ENCODE peak calls at places on chromosomes 2 and 18, in seven cellular contexts. One of them, this sample, is unnamed.
A peak's percentile ranks its signal among the peaks of the same experiment; 100 is the strongest.

GRCh38 chr2:30721241-30721640 is 86.0 kb downstream of the CAPN13 start:
- DNase-seq in heart right ventricle: no peak
- DNase-seq in astrocyte of the cerebellum: no peak
- DNase-seq in epithelial cell of esophagus: no peak
- DNase-seq in IMR-90: no peak
- DNase-seq in neural progenitor cell: no peak
- DNase-seq in retinal pigment epithelial cell: no peak
- DNase-seq in this sample: no peak

GRCh38 chr2:183678908-183679307 is 554.7 kb downstream of the NUP35 start:
- DNase-seq in IMR-90: no peak
- DNase-seq in heart right ventricle: no peak
- DNase-seq in epithelial cell of esophagus: no peak
- DNase-seq in retinal pigment epithelial cell: no peak
- DNase-seq in neural progenitor cell: peak; percentile 18
- DNase-seq in astrocyte of the cerebellum: no peak
- DNase-seq in this sample: no peak

GRCh38 chr2:201357216-201357615 is at the start of gene FLACC1:
- DNase-seq in epithelial cell of esophagus: peak; percentile 19
- DNase-seq in astrocyte of the cerebellum: peak; percentile 49
- DNase-seq in neural progenitor cell: peak; percentile 65
- DNase-seq in heart right ventricle: peak; percentile 77
- DNase-seq in retinal pigment epithelial cell: peak; percentile 94
- DNase-seq in IMR-90: peak; percentile 82
- DNase-seq in this sample: peak; percentile 64

GRCh38 chr2:218010116-218010837 is 7.5 kb upstream of the TNS1 start:
- DNase-seq in astrocyte of the cerebellum: no peak
- DNase-seq in IMR-90: peak; percentile 51
- DNase-seq in epithelial cell of esophagus: peak; percentile 36
- DNase-seq in heart right ventricle: no peak
- DNase-seq in retinal pigment epithelial cell: no peak
- DNase-seq in neural progenitor cell: peak; percentile 72
- DNase-seq in this sample: no peak

GRCh38 chr2:99806758-99807157 is 316.9 kb upstream of the REV1 start:
- DNase-seq in epithelial cell of esophagus: peak; percentile 16
- DNase-seq in astrocyte of the cerebellum: no peak
- DNase-seq in heart right ventricle: no peak
- DNase-seq in retinal pigment epithelial cell: peak; percentile 64
- DNase-seq in IMR-90: peak; percentile 81
- DNase-seq in neural progenitor cell: no peak
- DNase-seq in this sample: no peak

GRCh38 chr2:160510617-160511016 is 17.0 kb upstream of the RBMS1 start:
- DNase-seq in retinal pigment epithelial cell: no peak
- DNase-seq in heart right ventricle: no peak
- DNase-seq in epithelial cell of esophagus: no peak
- DNase-seq in IMR-90: no peak
- DNase-seq in astrocyte of the cerebellum: no peak
- DNase-seq in neural progenitor cell: no peak
- DNase-seq in this sample: no peak

GRCh38 chr2:203869610-203870042 is 2.1 kb downstream of the CTLA4 start:
- DNase-seq in epithelial cell of esophagus: no peak
- DNase-seq in neural progenitor cell: no peak
- DNase-seq in astrocyte of the cerebellum: no peak
- DNase-seq in IMR-90: no peak
- DNase-seq in retinal pigment epithelial cell: no peak
- DNase-seq in heart right ventricle: no peak
- DNase-seq in this sample: no peak

GRCh38 chr2:70403267-70404053 is 101.6 kb upstream of the FAM136A start:
- DNase-seq in IMR-90: no peak
- DNase-seq in retinal pigment epithelial cell: no peak
- DNase-seq in astrocyte of the cerebellum: no peak
- DNase-seq in neural progenitor cell: no peak
- DNase-seq in heart right ventricle: no peak
- DNase-seq in epithelial cell of esophagus: no peak
- DNase-seq in this sample: no peak

GRCh38 chr2:182319556-182319955 is 107.3 kb downstream of the PDE1A start:
- DNase-seq in neural progenitor cell: no peak
- DNase-seq in retinal pigment epithelial cell: no peak
- DNase-seq in epithelial cell of esophagus: no peak
- DNase-seq in IMR-90: no peak
- DNase-seq in heart right ventricle: no peak
- DNase-seq in astrocyte of the cerebellum: peak; percentile 52
- DNase-seq in this sample: no peak

DNA sequence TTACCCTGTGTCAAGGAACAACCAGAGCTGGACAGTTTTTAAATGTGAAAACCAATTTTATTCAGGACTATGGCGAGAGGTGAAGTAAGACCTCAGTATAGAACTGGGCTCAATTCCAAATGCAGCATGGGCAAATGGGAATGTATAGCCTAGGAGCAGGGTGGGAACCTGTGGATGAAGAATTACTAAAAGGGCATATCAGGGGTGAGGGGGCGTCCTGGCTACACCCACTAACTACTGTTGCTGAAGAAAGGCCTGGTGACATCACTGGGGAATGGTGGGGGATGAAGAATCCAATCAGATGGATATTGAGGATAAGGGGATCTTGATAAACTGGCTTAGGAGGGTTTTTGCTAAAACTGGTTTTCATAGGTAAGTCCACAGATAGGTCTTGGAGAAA is 27.3 kb upstream of the IL37 start:
- DNase-seq in astrocyte of the cerebellum: no peak
- DNase-seq in epithelial cell of esophagus: no peak
- DNase-seq in heart right ventricle: no peak
- DNase-seq in neural progenitor cell: no peak
- DNase-seq in IMR-90: no peak
- DNase-seq in retinal pigment epithelial cell: no peak
- DNase-seq in this sample: no peak
- TF ChIP-seq CTCF in astrocyte of the cerebellum: no peak
- TF ChIP-seq CTCF in epithelial cell of esophagus: no peak
- TF ChIP-seq CTCF in heart right ventricle: no peak
- TF ChIP-seq CTCF in neural progenitor cell: no peak
- TF ChIP-seq CTCF in IMR-90: no peak
- TF ChIP-seq CTCF in retinal pigment epithelial cell: no peak
- TF ChIP-seq CTCF in this sample: no peak

GRCh38 chr2:171521361-171522056 is 765 bp upstream of the CYBRD1 start:
- DNase-seq in retinal pigment epithelial cell: no peak
- DNase-seq in neural progenitor cell: no peak
- DNase-seq in astrocyte of the cerebellum: no peak
- DNase-seq in IMR-90: no peak
- DNase-seq in epithelial cell of esophagus: no peak
- DNase-seq in heart right ventricle: no peak
- DNase-seq in this sample: no peak

GRCh38 chr2:171522057-171522803 is at the start of gene CYBRD1:
- DNase-seq in retinal pigment epithelial cell: peak; percentile 80
- DNase-seq in astrocyte of the cerebellum: peak; percentile 39
- DNase-seq in heart right ventricle: peak; percentile 87
- DNase-seq in IMR-90: peak; percentile 79
- DNase-seq in neural progenitor cell: peak; percentile 63
- DNase-seq in epithelial cell of esophagus: peak; percentile 39
- DNase-seq in this sample: no peak

GRCh38 chr2:171523969-171524401 is 1.7 kb downstream of the CYBRD1 start:
- DNase-seq in retinal pigment epithelial cell: peak; percentile 83
- DNase-seq in astrocyte of the cerebellum: peak; percentile 16
- DNase-seq in heart right ventricle: no peak
- DNase-seq in IMR-90: peak; percentile 25
- DNase-seq in epithelial cell of esophagus: peak; percentile 88
- DNase-seq in neural progenitor cell: peak; percentile 40
- DNase-seq in this sample: peak; percentile 36

GRCh38 chr2:171522804-171523338 is 597 bp downstream of the CYBRD1 start:
- DNase-seq in retinal pigment epithelial cell: no peak
- DNase-seq in IMR-90: no peak
- DNase-seq in neural progenitor cell: peak; percentile 70
- DNase-seq in epithelial cell of esophagus: peak; percentile 30
- DNase-seq in astrocyte of the cerebellum: no peak
- DNase-seq in heart right ventricle: peak; percentile 36
- DNase-seq in this sample: no peak

GRCh38 chr2:171523339-171523931 is 1.2 kb downstream of the CYBRD1 start:
- DNase-seq in astrocyte of the cerebellum: peak; percentile 38
- DNase-seq in epithelial cell of esophagus: peak; percentile 64
- DNase-seq in neural progenitor cell: peak; percentile 82
- DNase-seq in IMR-90: peak; percentile 76
- DNase-seq in retinal pigment epithelial cell: peak; percentile 56
- DNase-seq in heart right ventricle: peak; percentile 77
- DNase-seq in this sample: no peak
- H3K4me3 ChIP-seq in astrocyte of the cerebellum: peak overlapping the region; percentile 84
- H3K4me3 ChIP-seq in epithelial cell of esophagus: peak overlapping the region; percentile 70
- H3K4me3 ChIP-seq in neural progenitor cell: peak overlapping the region; percentile 66
- H3K4me3 ChIP-seq in IMR-90: peak overlapping the region; percentile 96
- H3K4me3 ChIP-seq in retinal pigment epithelial cell: peak overlapping the region; percentile 88
- H3K4me3 ChIP-seq in heart right ventricle: peak overlapping the region; percentile 85
- H3K4me3 ChIP-seq in this sample: peak overlapping the region; percentile 64

DNA sequence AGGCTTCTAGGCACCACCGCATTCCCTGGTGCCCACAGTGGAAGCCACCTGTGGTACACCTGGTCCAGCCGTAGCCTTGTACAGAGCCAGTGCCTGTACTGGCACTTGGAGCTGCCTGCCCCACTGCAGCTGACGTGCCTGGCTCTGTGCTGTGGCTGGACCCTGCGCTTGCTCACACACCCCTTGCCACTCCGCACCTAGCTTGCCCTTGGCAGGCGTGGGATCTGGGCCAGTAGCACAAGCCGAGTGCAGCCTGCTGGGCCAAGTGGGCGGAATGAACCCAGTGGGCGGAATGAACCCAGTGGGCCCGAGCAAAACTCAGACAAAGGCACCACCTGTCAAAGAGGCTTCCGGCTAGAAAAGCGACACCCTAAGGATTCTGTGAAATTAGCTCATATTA is 126.3 kb downstream of the ARHGAP28 start:
- DNase-seq in astrocyte of the cerebellum: no peak
- DNase-seq in neural progenitor cell: no peak
- DNase-seq in retinal pigment epithelial cell: no peak
- DNase-seq in IMR-90: no peak
- DNase-seq in epithelial cell of esophagus: no peak
- DNase-seq in heart right ventricle: no peak
- DNase-seq in this sample: no peak
- TF ChIP-seq CTCF in astrocyte of the cerebellum: no peak
- TF ChIP-seq CTCF in neural progenitor cell: no peak
- TF ChIP-seq CTCF in retinal pigment epithelial cell: no peak
- TF ChIP-seq CTCF in IMR-90: no peak
- TF ChIP-seq CTCF in epithelial cell of esophagus: no peak
- TF ChIP-seq CTCF in heart right ventricle: no peak
- TF ChIP-seq CTCF in this sample: no peak

GRCh38 chr2:42129487-42129852 is 39.7 kb upstream of the EML4 start:
- DNase-seq in heart right ventricle: no peak
- DNase-seq in IMR-90: no peak
- DNase-seq in retinal pigment epithelial cell: no peak
- DNase-seq in epithelial cell of esophagus: no peak
- DNase-seq in neural progenitor cell: no peak
- DNase-seq in astrocyte of the cerebellum: no peak
- DNase-seq in this sample: no peak
- H3K4me3 ChIP-seq in heart right ventricle: no peak overlapping the region
- H3K4me3 ChIP-seq in IMR-90: no peak overlapping the region
- H3K4me3 ChIP-seq in retinal pigment epithelial cell: no peak overlapping the region
- H3K4me3 ChIP-seq in epithelial cell of esophagus: no peak overlapping the region
- H3K4me3 ChIP-seq in neural progenitor cell: no peak overlapping the region
- H3K4me3 ChIP-seq in astrocyte of the cerebellum: no peak overlapping the region
- H3K4me3 ChIP-seq in this sample: no peak overlapping the region

DNA sequence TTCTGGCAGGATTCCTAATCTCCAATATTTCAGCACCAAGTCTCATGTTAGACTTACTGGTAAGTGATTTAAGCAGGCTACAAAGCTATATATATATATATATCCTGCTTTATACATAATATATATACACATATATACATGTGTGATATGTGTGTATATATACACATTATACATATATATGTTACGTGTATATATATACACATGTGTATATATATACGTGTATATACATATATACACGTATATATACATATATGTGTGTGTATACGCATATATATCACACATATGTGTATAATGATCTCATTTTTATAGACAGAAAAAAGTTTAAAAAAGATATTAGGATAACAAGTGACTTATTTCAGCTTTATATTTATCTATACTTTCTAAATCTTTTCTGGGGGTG is 41.6 kb downstream of the MEMO1 start:
- DNase-seq in epithelial cell of esophagus: no peak
- DNase-seq in astrocyte of the cerebellum: no peak
- DNase-seq in IMR-90: no peak
- DNase-seq in neural progenitor cell: no peak
- DNase-seq in heart right ventricle: no peak
- DNase-seq in retinal pigment epithelial cell: no peak
- DNase-seq in this sample: no peak
- TF ChIP-seq CTCF in epithelial cell of esophagus: no peak
- TF ChIP-seq CTCF in astrocyte of the cerebellum: no peak
- TF ChIP-seq CTCF in IMR-90: no peak
- TF ChIP-seq CTCF in neural progenitor cell: no peak
- TF ChIP-seq CTCF in heart right ventricle: no peak
- TF ChIP-seq CTCF in retinal pigment epithelial cell: no peak
- TF ChIP-seq CTCF in this sample: no peak

GRCh38 chr2:23544589-23545295 is 159.8 kb downstream of the KLHL29 start:
- DNase-seq in epithelial cell of esophagus: no peak
- DNase-seq in IMR-90: peak; percentile 28
- DNase-seq in retinal pigment epithelial cell: no peak
- DNase-seq in neural progenitor cell: no peak
- DNase-seq in astrocyte of the cerebellum: no peak
- DNase-seq in heart right ventricle: no peak
- DNase-seq in this sample: no peak
- H3K4me3 ChIP-seq in epithelial cell of esophagus: no peak overlapping the region
- H3K4me3 ChIP-seq in IMR-90: no peak overlapping the region
- H3K4me3 ChIP-seq in retinal pigment epithelial cell: no peak overlapping the region
- H3K4me3 ChIP-seq in neural progenitor cell: no peak overlapping the region
- H3K4me3 ChIP-seq in astrocyte of the cerebellum: no peak overlapping the region
- H3K4me3 ChIP-seq in heart right ventricle: no peak overlapping the region
- H3K4me3 ChIP-seq in this sample: no peak overlapping the region

GRCh38 chr2:16719409-16719808 is 53.8 kb upstream of the CYRIA start:
- DNase-seq in astrocyte of the cerebellum: no peak
- DNase-seq in heart right ventricle: no peak
- DNase-seq in retinal pigment epithelial cell: no peak
- DNase-seq in epithelial cell of esophagus: no peak
- DNase-seq in IMR-90: no peak
- DNase-seq in neural progenitor cell: no peak
- DNase-seq in this sample: no peak

GRCh38 chr2:16722121-16722520 is 56.5 kb upstream of the CYRIA start:
- DNase-seq in epithelial cell of esophagus: no peak
- DNase-seq in neural progenitor cell: no peak
- DNase-seq in astrocyte of the cerebellum: no peak
- DNase-seq in retinal pigment epithelial cell: no peak
- DNase-seq in heart right ventricle: no peak
- DNase-seq in IMR-90: no peak
- DNase-seq in this sample: no peak

GRCh38 chr2:16725549-16725948 is 59.9 kb upstream of the CYRIA start:
- DNase-seq in IMR-90: peak; percentile 1
- DNase-seq in epithelial cell of esophagus: peak; percentile 44
- DNase-seq in neural progenitor cell: no peak
- DNase-seq in heart right ventricle: no peak
- DNase-seq in retinal pigment epithelial cell: no peak
- DNase-seq in astrocyte of the cerebellum: no peak
- DNase-seq in this sample: no peak

GRCh38 chr2:16726147-16726546 is 60.5 kb upstream of the CYRIA start:
- DNase-seq in heart right ventricle: no peak
- DNase-seq in epithelial cell of esophagus: peak; percentile 50
- DNase-seq in neural progenitor cell: no peak
- DNase-seq in IMR-90: no peak
- DNase-seq in astrocyte of the cerebellum: no peak
- DNase-seq in retinal pigment epithelial cell: no peak
- DNase-seq in this sample: no peak

GRCh38 chr2:16722677-16723076 is 57.0 kb upstream of the CYRIA start:
- DNase-seq in IMR-90: no peak
- DNase-seq in heart right ventricle: no peak
- DNase-seq in astrocyte of the cerebellum: no peak
- DNase-seq in retinal pigment epithelial cell: no peak
- DNase-seq in epithelial cell of esophagus: no peak
- DNase-seq in neural progenitor cell: peak; percentile 12
- DNase-seq in this sample: no peak
- TF ChIP-seq CTCF in IMR-90: no peak
- TF ChIP-seq CTCF in heart right ventricle: no peak
- TF ChIP-seq CTCF in astrocyte of the cerebellum: no peak
- TF ChIP-seq CTCF in retinal pigment epithelial cell: no peak
- TF ChIP-seq CTCF in epithelial cell of esophagus: no peak
- TF ChIP-seq CTCF in neural progenitor cell: peak; percentile 25
- TF ChIP-seq CTCF in this sample: peak; percentile 33

This sample was measured in epithelial cell of proximal tubule.